ENCODE peak calls at places on chromosomes 3 and 15, in nine cellular contexts. E is erythroblast, Z is A549, N is breast epithelium, H is ovary, U is IMR-90, J is endothelial cell of umbilical vein, I is tibial nerve, F is body of pancreas. A is an unnamed sample.

GRCh38 chr15:99729920-99730319 is 3.3 kb downstream of the LYSMD4 start:
- DNase-seq in E (peak; percentile 55), Z (no peak), N (no peak), H (no peak), U (peak; percentile 61), J (peak; percentile 60), I (peak; percentile 45), F (peak; percentile 22), A (no peak)

GRCh38 chr3:179658584-179658983 is 5.7 kb downstream of the USP13 start:
- DNase-seq in E (no peak), Z (no peak), N (no peak), H (no peak), U (no peak), J (no peak), I (no peak), F (no peak), A (no peak)

GRCh38 chr15:49270541-49271421 is 100.7 kb downstream of the GALK2 start:
- DNase-seq in E (no peak), Z (no peak), N (no peak), H (peak; percentile 37), U (peak; percentile 69), J (no peak), I (no peak), F (peak; percentile 7), A (no peak)

GRCh38 chr3:168801792-168802191 is 706.1 kb upstream of the GOLIM4 start:
- DNase-seq in E (no peak), Z (no peak), N (no peak), H (no peak), U (peak; percentile 80), J (peak; percentile 69), I (no peak), F (no peak), A (peak; percentile 8)

GRCh38 chr3:147419731-147420360 is 10.7 kb downstream of the ZIC1 start:
- DNase-seq in E (no peak), Z (no peak), N (no peak), H (no peak), U (no peak), J (no peak), I (no peak), F (no peak), A (no peak)

GRCh38 chr3:102444101-102444500 is 9.3 kb downstream of the ZPLD1 start:
- DNase-seq in E (no peak), Z (no peak), N (no peak), H (no peak), U (peak; percentile 56), J (no peak), I (no peak), F (no peak), A (no peak)

GRCh38 chr3:71601811-71602210 is 18.3 kb upstream of the FOXP1 start:
- DNase-seq in E (no peak), Z (no peak), N (no peak), H (no peak), U (peak; percentile 69), J (peak; percentile 32), I (no peak), F (no peak), A (peak; percentile 34)

GRCh38 chr3:143171656-143172055 is 52.1 kb downstream of the CHST2 start:
- DNase-seq in E (no peak), Z (no peak), N (no peak), H (no peak), U (peak; percentile 62), J (no peak), I (no peak), F (no peak), A (no peak)

GRCh38 chr3:188052229-188052965 is 101.6 kb upstream of the LPP start:
- DNase-seq in E (no peak), Z (no peak), N (peak; percentile 86), H (peak; percentile 95), U (peak; percentile 32), J (peak; percentile 36), I (peak; percentile 82), F (peak; percentile 57), A (no peak)

GRCh38 chr15:25863067-25863967 is at the start of gene ATP10A:
- DNase-seq in E (no peak), Z (no peak), N (no peak), H (no peak), U (peak; percentile 71), J (no peak), I (no peak), F (no peak), A (no peak)

GRCh38 chr3:36417237-36417636 is 36.9 kb downstream of the STAC start:
- DNase-seq in E (no peak), Z (no peak), N (no peak), H (no peak), U (no peak), J (no peak), I (no peak), F (no peak), A (no peak)

GRCh38 chr3:72617420-72618024 is 230.7 kb downstream of the SHQ1 start:
- DNase-seq in E (no peak), Z (no peak), N (no peak), H (no peak), U (no peak), J (no peak), I (no peak), F (no peak), A (no peak)

GRCh38 chr3:72618739-72619138 is 229.5 kb downstream of the SHQ1 start:
- DNase-seq in E (no peak), Z (no peak), N (no peak), H (no peak), U (no peak), J (no peak), I (no peak), F (no peak), A (no peak)

GRCh38 chr3:72613871-72614270 is 234.4 kb downstream of the SHQ1 start:
- DNase-seq in E (no peak), Z (no peak), N (no peak), H (no peak), U (no peak), J (no peak), I (no peak), F (no peak), A (no peak)

GRCh38 chr3:72615182-72615581 is 233.1 kb downstream of the SHQ1 start:
- DNase-seq in E (no peak), Z (no peak), N (no peak), H (no peak), U (no peak), J (no peak), I (no peak), F (no peak), A (no peak)

DNA sequence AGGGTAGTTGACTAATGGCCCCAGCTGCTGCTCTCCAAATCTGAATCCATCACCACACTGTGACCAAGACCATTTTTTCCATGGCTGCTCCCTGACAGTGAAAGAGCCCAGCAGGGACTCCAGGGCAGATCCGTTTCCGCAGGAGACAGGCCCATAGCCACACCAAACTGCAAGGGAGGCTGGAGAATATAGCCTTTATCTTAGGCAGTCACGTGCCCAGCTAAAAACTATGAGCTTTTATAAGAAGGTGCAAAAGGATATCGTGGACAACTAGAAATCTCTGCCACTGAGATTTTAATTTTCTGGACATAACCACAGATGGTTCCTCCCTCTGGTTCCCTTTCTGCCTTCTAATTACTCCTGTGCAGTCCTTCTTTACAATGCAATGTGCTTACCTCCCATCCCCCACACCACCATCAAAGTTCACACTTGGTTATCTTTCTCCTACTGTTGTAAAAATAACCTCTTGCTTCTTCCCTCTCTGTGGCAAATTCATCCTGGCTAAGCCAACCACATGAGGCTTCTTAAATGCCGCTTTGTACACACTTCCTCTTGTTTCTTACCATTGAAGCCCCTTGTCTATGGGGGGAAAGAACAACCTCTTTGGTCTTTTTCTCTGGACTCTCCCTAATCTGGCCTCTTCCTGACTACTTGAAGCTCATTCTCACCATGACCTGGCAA is 233.7 kb downstream of the SHQ1 start:
- DNase-seq in E (no peak), Z (no peak), N (no peak), H (no peak), U (no peak), J (no peak), I (no peak), F (no peak), A (no peak)
- TF ChIP-seq POLR2A in E (no peak), Z (no peak), N (no peak), H (no peak), U (no peak), J (no peak), I (no peak), F (no peak), A (no peak)

GRCh38 chr15:40769310-40770146 is at the start of gene C15orf62:
- DNase-seq in E (peak; percentile 83), Z (no peak), N (peak; percentile 71), H (no peak), U (peak; percentile 31), J (peak; percentile 65), I (no peak), F (peak; percentile 32), A (peak; percentile 88)
- TF ChIP-seq POLR2A in E (no peak), Z (no peak), N (no peak), H (no peak), U (no peak), J (no peak), I (no peak), F (no peak), A (no peak)

DNA sequence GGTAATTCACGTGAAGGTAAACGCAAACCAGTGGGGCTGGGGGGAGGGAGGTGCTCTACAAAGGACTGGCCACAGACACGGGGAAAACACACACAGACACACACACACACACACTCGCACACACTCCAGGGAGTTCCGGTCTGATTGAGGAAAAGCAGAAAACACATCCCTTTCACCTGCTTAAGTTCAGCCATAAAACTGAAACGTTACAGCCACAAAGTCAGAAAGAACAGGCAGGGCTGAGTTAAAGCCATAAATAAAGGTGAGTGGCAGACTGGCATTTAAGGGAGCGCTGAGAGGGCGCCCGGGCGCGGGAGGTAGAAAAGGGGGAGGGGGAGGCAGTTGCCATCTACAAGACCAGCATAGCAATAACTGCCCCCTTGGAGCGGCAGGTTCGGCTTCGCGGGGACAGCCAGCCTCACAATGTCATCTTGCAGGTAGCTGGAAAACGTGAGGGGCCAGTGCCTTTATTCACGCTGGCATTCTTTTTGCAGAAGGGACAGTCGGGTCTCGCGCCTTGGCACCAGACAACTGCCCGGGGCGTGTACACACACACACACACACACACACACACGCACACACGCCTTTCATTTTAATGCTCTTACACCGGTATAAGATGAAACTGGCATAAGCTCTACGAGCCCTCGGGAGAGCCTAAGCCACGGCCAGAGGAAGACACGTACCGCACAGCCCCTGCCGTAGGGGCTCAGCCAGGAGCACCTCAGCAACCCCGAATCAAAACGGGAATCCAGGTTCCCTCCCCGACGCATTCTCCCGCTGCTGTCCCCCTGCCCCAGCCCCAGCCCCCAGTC is 869 bp downstream of the TNIK start:
- DNase-seq in E (peak; percentile 64), Z (no peak), N (no peak), H (peak; percentile 12), U (peak; percentile 36), J (peak; percentile 72), I (peak; percentile 17), F (peak; percentile 63), A (peak; percentile 19)
- TF ChIP-seq POLR2A in E (no peak), Z (no peak), N (no peak), H (no peak), U (no peak), J (peak; percentile 32), I (no peak), F (no peak), A (no peak)

GRCh38 chr15:100918034-100918689 is 995 bp upstream of the LRRK1 start:
- DNase-seq in E (peak; percentile 74), Z (peak; percentile 97), N (peak; percentile 76), H (peak; percentile 59), U (peak; percentile 62), J (peak; percentile 78), I (peak; percentile 55), F (peak; percentile 88), A (peak; percentile 80)
- TF ChIP-seq POLR2A in E (no peak), Z (peak; percentile 55), N (no peak), H (no peak), U (no peak), J (no peak), I (no peak), F (peak; percentile 56), A (peak; percentile 43)

GRCh38 chr3:183697610-183698317 is at the start of gene YEATS2:
- DNase-seq in E (peak; percentile 82), Z (peak; percentile 76), N (no peak), H (peak; percentile 61), U (peak; percentile 61), J (peak; percentile 66), I (peak; percentile 24), F (peak; percentile 69), A (peak; percentile 94)
- TF ChIP-seq POLR2A in E (peak; percentile 55), Z (peak; percentile 73), N (no peak), H (peak; percentile 56), U (peak; percentile 75), J (peak; percentile 81), I (peak; percentile 80), F (peak; percentile 48), A (peak; percentile 75)

A was measured in H54.